ENCODE peak calls at places on chromosomes 7 and 10, in ten cellular contexts. G, R, H, F, C, O, J, B, P and M are unnamed samples. For H3K4me1 and H3K36me3, the result is how much of the 10 kb centered on the place peaks cover.

GRCh38 chr7:1101580-1102431 is 13.9 kb downstream of the GPER1 start:
- DNase-seq in G (no peak), R (no peak), H (peak), F (no peak), C (peak), O (no peak), J (no peak), B (no peak), P (peak), M (no peak)

GRCh38 chr7:73992104-73992562 is 35.8 kb upstream of the ELN start:
- DNase-seq in G (peak), R (no peak), H (peak), F (peak), C (no peak), O (no peak), J (no peak), B (peak), P (no peak), M (no peak)

GRCh38 chr10:124740374-124741280 is 3.6 kb downstream of the FAM53B start:
- DNase-seq in G (peak), R (peak), H (peak), F (peak), C (peak), O (no peak), J (no peak), B (peak), P (peak), M (peak)

GRCh38 chr10:120495226-120495625 is 38.2 kb downstream of the PLPP4 start:
- DNase-seq in G (no peak), R (no peak), H (no peak), F (no peak), C (no peak), O (no peak), J (no peak), B (peak), P (no peak), M (peak)

GRCh38 chr10:52779541-52780390 is 7.2 kb upstream of the MBL2 start:
- DNase-seq in G (peak), R (peak), H (peak), F (peak), C (no peak), O (peak), J (peak), B (peak), P (no peak), M (peak)

GRCh38 chr10:130927157-130927556 is 384.4 kb downstream of the TCERG1L start:
- DNase-seq in G (no peak), R (no peak), H (no peak), F (no peak), C (no peak), O (no peak), J (no peak), B (no peak), P (no peak), M (peak)

GRCh38 chr10:20144268-20144667 is 328.0 kb downstream of the PLXDC2 start:
- DNase-seq in G (no peak), R (no peak), H (no peak), F (no peak), C (no peak), O (no peak), J (no peak), B (no peak), P (no peak), M (no peak)

GRCh38 chr7:116443101-116443523 is 56.4 kb upstream of the CAV2 start:
- DNase-seq in G (peak), R (no peak), H (no peak), F (peak), C (no peak), O (no peak), J (peak), B (peak), P (no peak), M (no peak)

GRCh38 chr7:11212080-11212711 is 238.5 kb downstream of the PHF14 start:
- DNase-seq in G (peak), R (no peak), H (peak), F (peak), C (no peak), O (peak), J (peak), B (peak), P (no peak), M (peak)

GRCh38 chr10:124611738-124612137 is 132.4 kb downstream of the FAM53B start:
- DNase-seq in G (no peak), R (no peak), H (no peak), F (no peak), C (peak), O (no peak), J (no peak), B (no peak), P (no peak), M (no peak)

GRCh38 chr10:61487506-61487905 is 34.3 kb upstream of the TMEM26 start:
- DNase-seq in G (no peak), R (no peak), H (no peak), F (peak), C (no peak), O (no peak), J (no peak), B (peak), P (no peak), M (no peak)

GRCh38 chr10:3067045-3067858 is at the start of gene PFKP:
- DNase-seq in G (no peak), R (peak), H (peak), F (no peak), C (peak), O (no peak), J (no peak), B (peak), P (peak), M (peak)

GRCh38 chr10:120477723-120478270 is 20.8 kb downstream of the PLPP4 start:
- DNase-seq in G (no peak), R (no peak), H (no peak), F (no peak), C (no peak), O (no peak), J (no peak), B (peak), P (no peak), M (no peak)

GRCh38 chr10:68463365-68464093 is 8.2 kb downstream of the DNA2 start:
- DNase-seq in G (no peak), R (no peak), H (no peak), F (no peak), C (no peak), O (no peak), J (no peak), B (no peak), P (no peak), M (no peak)

GRCh38 chr10:68330852-68331454 is 911 bp upstream of the HNRNPH3 start:
- DNase-seq in G (peak), R (peak), H (peak), F (peak), C (peak), O (no peak), J (no peak), B (peak), P (peak), M (peak)

GRCh38 chr10:132172091-132173066 is 14.4 kb upstream of the DPYSL4 start:
- DNase-seq in G (no peak), R (no peak), H (no peak), F (no peak), C (peak), O (no peak), J (no peak), B (peak), P (no peak), M (no peak)

GRCh38 chr7:112798199-112799159 is 8.3 kb upstream of the TMEM168 start:
- DNase-seq in G (no peak), R (no peak), H (no peak), F (no peak), C (no peak), O (no peak), J (no peak), B (no peak), P (no peak), M (no peak)

GRCh38 chr10:63133787-63134557 is 844 bp downstream of the NRBF2 start:
- DNase-seq in G (peak), R (no peak), H (no peak), F (peak), C (no peak), O (no peak), J (no peak), B (peak), P (no peak), M (no peak)

GRCh38 chr10:88896336-88897018 is 16.4 kb downstream of the STAMBPL1 start:
- DNase-seq in G (no peak), R (no peak), H (no peak), F (no peak), C (no peak), O (no peak), J (peak), B (no peak), P (no peak), M (no peak)

GRCh38 chr10:88901206-88901605 is 21.2 kb downstream of the STAMBPL1 start:
- DNase-seq in G (no peak), R (no peak), H (no peak), F (no peak), C (no peak), O (no peak), J (no peak), B (no peak), P (no peak), M (no peak)

GRCh38 chr10:88899886-88900285 is 19.8 kb downstream of the STAMBPL1 start:
- DNase-seq in G (no peak), R (no peak), H (no peak), F (no peak), C (no peak), O (no peak), J (no peak), B (no peak), P (no peak), M (no peak)

GRCh38 chr10:88897019-88897853 is 17.2 kb downstream of the STAMBPL1 start:
- DNase-seq in G (no peak), R (no peak), H (peak), F (no peak), C (no peak), O (no peak), J (peak), B (peak), P (no peak), M (no peak)

DNA sequence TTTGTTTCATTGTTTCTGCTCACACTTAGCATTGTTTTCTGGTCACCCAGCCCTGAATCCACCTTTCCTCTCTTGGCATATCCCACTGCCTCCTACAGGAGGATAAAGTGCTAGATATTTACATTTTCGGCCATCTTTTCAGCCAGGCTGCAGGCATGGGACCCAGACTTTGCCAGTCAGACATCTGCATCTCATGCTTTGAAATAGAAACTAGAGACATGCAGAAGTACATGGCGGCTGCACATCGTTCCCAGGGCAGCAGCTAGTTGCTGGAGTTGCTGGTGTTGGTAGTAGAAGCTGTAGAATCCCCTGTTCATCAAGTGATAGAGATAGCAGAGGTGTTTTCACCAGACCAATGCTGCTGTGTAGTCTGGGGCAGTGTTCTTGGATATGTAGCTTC is 18.7 kb downstream of the STAMBPL1 start:
- DNase-seq in G (no peak), R (no peak), H (no peak), F (no peak), C (no peak), O (no peak), J (no peak), B (no peak), P (no peak), M (no peak)
- H3K4me1 ChIP-seq in G (under half), R (under half), H (under half), F (under half), C (half or more), O (under half), J (under half), B (half or more), P (under half), M (under half)

DNA sequence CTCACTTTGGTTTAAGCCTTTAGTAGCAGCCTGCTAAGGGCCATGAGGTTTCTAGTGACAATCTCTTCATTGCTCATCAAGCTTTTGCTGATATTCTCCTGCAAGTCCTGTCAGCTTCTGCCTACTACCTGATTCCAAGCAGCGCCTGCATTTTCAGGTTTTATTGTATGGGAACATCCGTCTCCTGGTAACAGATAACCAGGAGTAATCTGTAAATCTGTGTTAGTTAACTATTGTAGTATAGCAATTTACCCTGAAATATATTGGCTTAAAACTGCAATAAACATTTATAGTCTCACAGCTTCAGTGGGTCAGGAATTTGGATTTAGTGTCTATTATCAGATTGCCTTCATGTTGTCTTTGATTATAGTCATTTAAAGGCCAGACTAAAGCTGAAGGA is 94.0 kb downstream of the MLLT10 start:
- DNase-seq in G (no peak), R (no peak), H (no peak), F (no peak), C (no peak), O (no peak), J (no peak), B (no peak), P (no peak), M (no peak)
- H3K36me3 ChIP-seq in G (under half), R (under half), H (under half), F (under half), C (half or more), O (under half), J (under half), B (under half), P (under half), M (half or more)

GRCh38 chr7:105270117-105270516 is 118.6 kb downstream of the SRPK2 start:
- DNase-seq in G (no peak), R (no peak), H (no peak), F (no peak), C (no peak), O (no peak), J (no peak), B (no peak), P (no peak), M (peak)

GRCh38 chr7:105267244-105267643 is 121.5 kb downstream of the SRPK2 start:
- DNase-seq in G (no peak), R (no peak), H (no peak), F (no peak), C (no peak), O (no peak), J (no peak), B (no peak), P (no peak), M (no peak)

GRCh38 chr7:105269397-105269796 is 119.3 kb downstream of the SRPK2 start:
- DNase-seq in G (no peak), R (no peak), H (no peak), F (no peak), C (no peak), O (no peak), J (no peak), B (no peak), P (no peak), M (no peak)

GRCh38 chr7:105268056-105268455 is 120.7 kb downstream of the SRPK2 start:
- DNase-seq in G (peak), R (no peak), H (no peak), F (peak), C (no peak), O (no peak), J (no peak), B (peak), P (no peak), M (no peak)

DNA sequence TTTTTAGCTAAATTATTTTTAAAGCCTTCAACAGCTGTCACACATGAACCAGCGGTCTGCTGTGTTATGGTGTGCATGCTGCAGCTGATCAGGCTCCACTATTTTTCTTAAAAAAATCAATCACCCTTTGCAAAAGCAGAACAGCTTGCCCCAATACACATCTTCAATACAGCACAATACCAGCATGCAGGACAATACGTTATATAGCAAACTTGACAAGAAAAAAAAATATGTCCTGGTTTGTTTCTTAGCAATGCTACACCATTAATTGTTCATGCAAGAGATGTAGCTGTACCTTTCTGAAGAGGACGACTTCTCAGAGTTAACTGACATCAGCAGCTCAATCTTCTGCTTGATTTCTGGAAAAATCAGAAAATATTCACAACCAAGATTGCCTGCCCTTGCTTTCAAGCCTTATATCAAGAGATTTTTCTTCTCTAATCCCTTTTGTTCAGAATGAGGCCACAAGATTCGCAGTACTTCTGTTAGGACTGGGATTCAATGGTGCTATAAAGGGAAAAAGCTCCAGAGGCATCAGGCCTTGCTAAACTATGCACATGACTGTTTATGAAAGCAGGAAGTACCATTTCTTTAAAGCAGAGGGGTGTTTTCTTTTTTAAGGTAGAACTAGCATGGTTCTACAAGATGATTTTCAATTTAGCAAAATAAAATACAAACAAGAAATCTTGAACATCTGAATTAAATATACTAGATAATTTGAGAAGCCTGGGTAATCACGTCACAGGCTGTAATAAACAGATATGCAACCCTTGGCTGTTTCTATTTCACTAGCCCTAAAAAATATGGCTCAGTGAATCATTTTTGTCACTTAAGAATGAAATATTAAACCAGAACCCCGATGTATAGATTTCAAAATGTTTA is 120.0 kb downstream of the SRPK2 start:
- DNase-seq in G (peak), R (no peak), H (no peak), F (peak), C (no peak), O (no peak), J (no peak), B (peak), P (no peak), M (no peak)
- H3K4me1 ChIP-seq in G (under half), R (under half), H (under half), F (under half), C (half or more), O (under half), J (under half), B (under half), P (under half), M (under half)

DNA sequence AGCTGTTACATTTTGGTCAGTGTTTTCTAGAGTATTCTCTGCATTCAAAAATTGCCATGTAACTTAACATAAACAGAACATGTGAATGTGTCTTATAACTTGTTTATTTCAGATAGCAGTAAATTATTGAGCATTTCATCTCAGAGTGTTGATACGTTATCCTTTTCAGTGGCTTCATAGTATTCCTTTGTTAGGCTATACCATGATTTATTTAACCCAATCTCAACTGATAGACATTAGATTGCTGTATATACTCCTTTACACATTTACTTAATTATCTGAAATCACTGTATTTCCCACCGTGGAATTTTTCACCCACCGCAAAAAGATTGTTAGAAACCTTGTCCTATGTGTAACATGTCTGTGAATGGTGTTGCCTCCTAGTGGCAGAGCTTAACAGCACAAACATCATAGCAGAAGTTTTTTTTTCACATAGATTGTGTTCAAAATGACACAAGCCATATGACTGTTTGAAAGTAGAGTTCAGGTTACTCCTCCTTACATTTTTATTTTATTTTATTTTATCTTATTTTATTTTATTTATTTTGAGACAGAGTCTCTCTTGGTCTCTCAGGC is 21.4 kb downstream of the SLF2 start:
- DNase-seq in G (peak), R (no peak), H (no peak), F (peak), C (no peak), O (no peak), J (no peak), B (peak), P (no peak), M (no peak)
- H3K36me3 ChIP-seq in G (under half), R (half or more), H (half or more), F (half or more), C (half or more), O (half or more), J (under half), B (half or more), P (under half), M (half or more)

GRCh38 chr10:79292026-79292425 is 55.2 kb upstream of the PPIF start:
- DNase-seq in G (no peak), R (no peak), H (no peak), F (no peak), C (no peak), O (no peak), J (no peak), B (no peak), P (no peak), M (no peak)

GRCh38 chr10:79286318-79286951 is 60.8 kb upstream of the PPIF start:
- DNase-seq in G (no peak), R (peak), H (peak), F (peak), C (peak), O (no peak), J (no peak), B (peak), P (peak), M (no peak)

GRCh38 chr10:79292789-79293746 is 54.2 kb upstream of the PPIF start:
- DNase-seq in G (no peak), R (no peak), H (no peak), F (no peak), C (peak), O (no peak), J (no peak), B (peak), P (no peak), M (peak)

GRCh38 chr10:79287973-79288715 is 59.1 kb upstream of the PPIF start:
- DNase-seq in G (no peak), R (no peak), H (no peak), F (no peak), C (no peak), O (no peak), J (no peak), B (no peak), P (no peak), M (no peak)

GRCh38 chr10:79289801-79290200 is 57.5 kb upstream of the PPIF start:
- DNase-seq in G (no peak), R (no peak), H (no peak), F (no peak), C (no peak), O (no peak), J (no peak), B (no peak), P (no peak), M (no peak)
- H3K4me1 ChIP-seq in G (under half), R (half or more), H (under half), F (under half), C (half or more), O (under half), J (under half), B (under half), P (under half), M (under half)

GRCh38 chr7:128838109-128838779 is 8.0 kb downstream of the FLNC start:
- DNase-seq in G (no peak), R (peak), H (no peak), F (no peak), C (no peak), O (no peak), J (no peak), B (no peak), P (peak), M (no peak)

GRCh38 chr7:128841171-128841690 is 11.0 kb downstream of the FLNC start:
- DNase-seq in G (no peak), R (peak), H (no peak), F (no peak), C (no peak), O (no peak), J (no peak), B (no peak), P (peak), M (no peak)

GRCh38 chr7:128840326-128841170 is 10.3 kb downstream of the FLNC start:
- DNase-seq in G (no peak), R (peak), H (no peak), F (no peak), C (no peak), O (no peak), J (no peak), B (no peak), P (peak), M (no peak)

GRCh38 chr7:128838981-128839731 is 8.9 kb downstream of the FLNC start:
- DNase-seq in G (no peak), R (peak), H (no peak), F (no peak), C (no peak), O (no peak), J (no peak), B (no peak), P (peak), M (no peak)

GRCh38 chr7:128839751-128840177 is 9.6 kb downstream of the FLNC start:
- DNase-seq in G (no peak), R (no peak), H (no peak), F (no peak), C (no peak), O (no peak), J (no peak), B (no peak), P (peak), M (no peak)
- H3K36me3 ChIP-seq in G (half or more), R (half or more), H (under half), F (half or more), C (under half), O (half or more), J (under half), B (half or more), P (under half), M (under half)